ENCODE peak calls at places on chromosomes 13 and 19, in eight cellular contexts. X, F, Z, L, D, C, V and E are unnamed samples.

GRCh38 chr19:42048992-42049391 is 21.0 kb downstream of the GRIK5 start:
- DNase-seq in X (no peak), Z (no peak), L (peak), D (no peak), F (no peak), V (no peak), C (no peak), E (no peak)

GRCh38 chr13:110396913-110397379 is 89.9 kb downstream of the COL4A2 start:
- DNase-seq in L (peak), F (no peak), V (no peak), D (peak), C (no peak), X (no peak), Z (no peak), E (no peak)

GRCh38 chr13:112722433-112723250 is 32.8 kb downstream of the ATP11A start:
- DNase-seq in X (no peak), Z (no peak), C (no peak), V (no peak), D (peak), F (no peak), L (peak), E (no peak)

GRCh38 chr13:46613409-46614049 is 60.6 kb downstream of the LRCH1 start:
- DNase-seq in F (no peak), V (no peak), X (no peak), L (no peak), C (no peak), Z (no peak), D (no peak), E (no peak)

GRCh38 chr13:42028113-42028799 is 20.2 kb upstream of the DGKH start:
- DNase-seq in D (no peak), L (no peak), Z (no peak), C (no peak), X (no peak), V (no peak), F (no peak), E (no peak)

GRCh38 chr19:44512326-44513298 is 12.3 kb upstream of the ZNF180 start:
- DNase-seq in F (no peak), V (no peak), Z (peak), D (peak), X (peak), C (no peak), L (peak), E (peak)

GRCh38 chr19:33134571-33135041 is 2.7 kb downstream of the WDR88 start:
- DNase-seq in X (no peak), Z (no peak), F (no peak), L (no peak), C (no peak), D (no peak), V (no peak), E (no peak)

GRCh38 chr19:46490774-46491173 is 4.9 kb downstream of the PNMA8B start:
- DNase-seq in X (no peak), D (no peak), V (no peak), F (no peak), C (no peak), L (no peak), Z (no peak), E (no peak)

GRCh38 chr13:93511011-93511410 is 284.4 kb downstream of the GPC6 start:
- DNase-seq in C (no peak), F (no peak), L (no peak), V (no peak), Z (no peak), X (no peak), D (no peak), E (no peak)